ENCODE peak calls at places on chromosomes 6 and 20, in ten cellular contexts. W, G, I, L, C, Y, A, E, Z and D are unnamed samples.

GRCh38 chr20:4082406-4083102 is 67.2 kb upstream of the RNF24 start:
- DNase-seq in E (peak), A (no peak), Y (no peak), Z (peak), W (peak), C (no peak), G (no peak), I (peak), L (peak), D (no peak)

GRCh38 chr6:110537208-110538123 is 61.1 kb upstream of the SLC22A16 start:
- DNase-seq in W (no peak), E (no peak), A (no peak), Y (no peak), L (peak), Z (no peak), I (peak), C (no peak), G (peak), D (no peak)

GRCh38 chr6:156308604-156309003 is 468.6 kb upstream of the ARID1B start:
- DNase-seq in C (no peak), L (no peak), A (no peak), E (no peak), G (no peak), I (no peak), Y (no peak), Z (no peak), W (no peak), D (no peak)

GRCh38 chr20:41631826-41632225 is 13.6 kb upstream of the CHD6 start:
- DNase-seq in L (peak), A (no peak), Y (no peak), G (no peak), Z (no peak), I (peak), C (no peak), W (no peak), E (no peak), D (no peak)

GRCh38 chr6:43355862-43356590 is 13.4 kb downstream of the ZNF318 start:
- DNase-seq in L (no peak), Z (peak), E (no peak), Y (no peak), I (peak), A (no peak), G (peak), W (no peak), C (no peak), D (no peak)

GRCh38 chr6:170405311-170405975 is 98.9 kb downstream of the FAM120B start:
- DNase-seq in W (no peak), Z (no peak), Y (no peak), A (no peak), G (peak), L (peak), E (no peak), I (peak), C (no peak), D (no peak)

GRCh38 chr6:168147205-168147738 is 68.3 kb upstream of the FRMD1 start:
- DNase-seq in I (no peak), C (no peak), A (no peak), Z (no peak), G (no peak), Y (no peak), L (peak), E (no peak), W (peak), D (peak)

GRCh38 chr6:125749864-125750691 is 646 bp downstream of the HEY2 start:
- DNase-seq in G (no peak), Y (no peak), E (no peak), L (no peak), Z (peak), I (no peak), W (no peak), A (peak), C (peak), D (no peak)

GRCh38 chr6:130516604-130517003 is 150.8 kb downstream of the TMEM200A start:
- DNase-seq in W (no peak), E (no peak), I (no peak), Y (no peak), A (no peak), G (no peak), L (no peak), Z (no peak), C (no peak), D (no peak)

GRCh38 chr6:170091639-170092579 is 199.0 kb downstream of the DLL1 start:
- DNase-seq in Z (no peak), L (no peak), C (no peak), Y (no peak), A (no peak), W (peak), I (no peak), E (no peak), G (no peak), D (peak)

GRCh38 chr6:143965503-143966171 is 42.4 kb downstream of the PLAGL1 start:
- DNase-seq in A (no peak), C (no peak), I (peak), Y (no peak), W (no peak), G (peak), Z (no peak), E (no peak), L (peak), D (no peak)

GRCh38 chr6:24520929-24521546 is 26.3 kb downstream of the ALDH5A1 start:
- DNase-seq in Y (no peak), C (peak), E (peak), L (peak), I (peak), W (peak), G (peak), Z (peak), A (peak), D (no peak)

GRCh38 chr6:18386302-18386976 is 711 bp upstream of the RNF144B start:
- DNase-seq in Y (no peak), W (no peak), L (no peak), Z (peak), E (peak), C (no peak), I (peak), A (no peak), G (peak), D (no peak)

GRCh38 chr6:31356216-31356945 is 598 bp downstream of the HLA-B start:
- DNase-seq in W (no peak), Y (no peak), A (peak), L (no peak), I (peak), Z (peak), G (no peak), E (peak), C (no peak), D (no peak)

GRCh38 chr6:146871613-146872465 is 273.1 kb downstream of the ADGB start:
- DNase-seq in E (no peak), L (peak), Y (no peak), I (no peak), W (no peak), Z (no peak), C (no peak), G (no peak), A (no peak), D (no peak)

GRCh38 chr20:32501709-32502108 is 83.4 kb downstream of the NOL4L start:
- DNase-seq in Z (no peak), A (no peak), Y (no peak), E (no peak), L (no peak), C (no peak), W (no peak), I (peak), G (peak), D (no peak)

GRCh38 chr20:34249291-34249690 is 8.1 kb downstream of the ASIP start:
- DNase-seq in W (no peak), Z (no peak), Y (no peak), C (no peak), E (no peak), A (no peak), G (no peak), I (peak), L (peak), D (peak)

GRCh38 chr6:132736239-132736638 is 21.5 kb downstream of the VNN2 start:
- DNase-seq in Z (no peak), C (no peak), I (peak), A (no peak), L (no peak), Y (no peak), W (no peak), G (peak), E (no peak), D (no peak)

GRCh38 chr6:137283940-137284910 is 65.0 kb upstream of the IFNGR1 start:
- DNase-seq in Y (no peak), C (no peak), I (no peak), W (no peak), L (no peak), Z (no peak), E (no peak), A (no peak), G (no peak), D (no peak)

GRCh38 chr6:24667378-24667803 is 514 bp downstream of the ACOT13 start:
- DNase-seq in I (peak), C (no peak), G (no peak), W (no peak), L (no peak), E (no peak), A (no peak), Y (no peak), Z (no peak), D (no peak)

GRCh38 chr6:149094934-149095341 is 222.6 kb upstream of the TAB2 start:
- DNase-seq in G (no peak), C (no peak), Z (no peak), L (peak), E (no peak), I (peak), Y (no peak), A (no peak), W (no peak), D (no peak)

GRCh38 chr20:47543006-47543431 is 41.3 kb downstream of the NCOA3 start:
- DNase-seq in A (no peak), Y (no peak), L (peak), G (no peak), W (no peak), I (peak), E (no peak), Z (peak), C (no peak), D (no peak)

GRCh38 chr20:25294459-25295385 is 46.8 kb downstream of the PYGB start:
- DNase-seq in Z (peak), W (no peak), C (peak), Y (peak), E (no peak), G (peak), A (peak), L (peak), I (peak), D (no peak)

GRCh38 chr6:7813704-7814103 is 87.8 kb downstream of the BMP6 start:
- DNase-seq in E (no peak), G (no peak), I (no peak), Y (no peak), C (no peak), Z (peak), W (no peak), L (no peak), A (no peak), D (no peak)

GRCh38 chr20:32201977-32202363 is 5.6 kb downstream of the PLAGL2 start:
- DNase-seq in E (peak), Z (no peak), I (peak), C (no peak), A (no peak), G (peak), L (no peak), W (no peak), Y (no peak), D (no peak)

GRCh38 chr6:157029980-157030690 is 253.0 kb downstream of the ARID1B start:
- DNase-seq in E (no peak), G (peak), C (no peak), I (no peak), L (no peak), W (no peak), A (no peak), Y (no peak), Z (no peak), D (no peak)

GRCh38 chr20:828987-829386 is 4.5 kb upstream of the FAM110A start:
- DNase-seq in G (no peak), L (no peak), C (no peak), Y (no peak), I (peak), A (no peak), E (no peak), W (no peak), Z (no peak), D (peak)

GRCh38 chr6:132388291-132388690 is 13.0 kb downstream of the MOXD1 start:
- DNase-seq in G (peak), A (no peak), W (no peak), L (no peak), Z (no peak), C (no peak), E (no peak), Y (no peak), I (no peak), D (no peak)

GRCh38 chr6:5125152-5126006 is 40.2 kb downstream of the PPP1R3G start:
- DNase-seq in L (peak), Z (no peak), A (no peak), I (peak), C (no peak), Y (no peak), W (no peak), G (peak), E (no peak), D (no peak)

GRCh38 chr6:10837692-10837996 is 695 bp downstream of the MAK start:
- DNase-seq in E (no peak), L (peak), Y (no peak), Z (peak), G (peak), C (no peak), A (no peak), W (no peak), I (peak), D (no peak)

GRCh38 chr20:4681971-4682370 is 39.7 kb upstream of the PRND start:
- DNase-seq in Z (no peak), I (peak), Y (no peak), E (no peak), W (no peak), G (peak), L (no peak), A (no peak), C (no peak), D (no peak)

GRCh38 chr20:64233725-64234124 is 21.8 kb upstream of the PCMTD2 start:
- DNase-seq in W (no peak), G (no peak), I (no peak), Y (no peak), Z (no peak), C (no peak), L (no peak), E (no peak), A (no peak), D (no peak)

GRCh38 chr6:45714795-45715507 is 300.7 kb downstream of the CLIC5 start:
- DNase-seq in A (peak), C (peak), G (peak), E (peak), Y (peak), L (peak), I (peak), W (no peak), Z (peak), D (peak)

GRCh38 chr20:62258499-62259293 is 20.4 kb downstream of the OSBPL2 start:
- DNase-seq in Y (no peak), Z (no peak), A (no peak), W (no peak), E (no peak), G (peak), L (peak), C (no peak), I (peak), D (no peak)

GRCh38 chr6:30319146-30319835 is 7.4 kb upstream of the TRIM39 start:
- DNase-seq in G (no peak), L (no peak), W (no peak), Y (no peak), E (no peak), I (no peak), C (no peak), Z (no peak), A (no peak), D (no peak)

GRCh38 chr6:147023581-147023980 is 180.6 kb upstream of the STXBP5 start:
- DNase-seq in Y (no peak), Z (peak), C (no peak), A (no peak), I (no peak), E (no peak), W (no peak), G (no peak), L (no peak), D (no peak)

GRCh38 chr6:14510038-14510437 is 392.5 kb downstream of the CD83 start:
- DNase-seq in E (no peak), Y (no peak), A (no peak), I (no peak), Z (no peak), C (no peak), W (no peak), G (no peak), L (no peak), D (no peak)

GRCh38 chr6:128071212-128071611 is 170.4 kb upstream of the THEMIS start:
- DNase-seq in Y (no peak), C (no peak), G (no peak), A (no peak), Z (no peak), W (no peak), E (no peak), I (no peak), L (no peak), D (no peak)

DNA sequence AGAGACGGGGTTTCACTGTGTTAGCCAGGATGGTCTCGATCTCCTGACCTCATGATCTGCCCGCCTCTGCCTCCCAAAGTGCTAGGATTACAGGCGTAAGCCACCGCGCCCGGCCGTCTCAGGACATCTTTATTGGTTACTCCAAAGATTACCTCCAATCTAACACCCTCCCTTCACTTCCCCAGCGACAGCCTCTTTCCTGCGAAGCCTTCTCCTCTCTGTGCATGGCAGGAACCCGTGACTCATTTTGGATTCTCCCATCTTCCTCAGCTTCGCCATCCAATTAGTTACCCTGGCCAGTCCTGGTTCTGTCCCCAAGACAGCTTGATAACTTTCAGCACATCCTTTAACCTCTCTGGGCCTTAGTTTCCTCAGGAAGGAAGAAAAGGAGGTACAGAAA is 51.3 kb upstream of the TOX2 start:
- DNase-seq in C (no peak), G (no peak), L (no peak), A (no peak), Z (no peak), W (no peak), E (no peak), I (no peak), Y (no peak), D (no peak)
- TF ChIP-seq CTCF in C (no peak), G (no peak), L (no peak), A (no peak), Z (no peak), W (no peak), E (no peak), I (no peak), Y (no peak), D (no peak)

GRCh38 chr6:47174502-47175023 is 132.4 kb upstream of the ADGRF1 start:
- DNase-seq in E (no peak), L (no peak), Y (no peak), I (no peak), A (no peak), W (no peak), G (peak), Z (no peak), C (no peak), D (no peak)

GRCh38 chr6:47179286-47179685 is 130.4 kb downstream of the TNFRSF21 start:
- DNase-seq in C (no peak), L (no peak), Y (no peak), I (no peak), E (no peak), Z (no peak), W (no peak), A (no peak), G (no peak), D (no peak)

GRCh38 chr6:47169785-47170685 is 127.9 kb upstream of the ADGRF1 start:
- DNase-seq in Y (no peak), G (peak), E (no peak), A (no peak), I (peak), W (no peak), L (no peak), Z (no peak), C (no peak), D (no peak)

GRCh38 chr6:47180633-47181032 is 129.1 kb downstream of the TNFRSF21 start:
- DNase-seq in G (peak), I (no peak), W (no peak), C (no peak), L (peak), E (no peak), Z (no peak), A (no peak), Y (no peak), D (no peak)

DNA sequence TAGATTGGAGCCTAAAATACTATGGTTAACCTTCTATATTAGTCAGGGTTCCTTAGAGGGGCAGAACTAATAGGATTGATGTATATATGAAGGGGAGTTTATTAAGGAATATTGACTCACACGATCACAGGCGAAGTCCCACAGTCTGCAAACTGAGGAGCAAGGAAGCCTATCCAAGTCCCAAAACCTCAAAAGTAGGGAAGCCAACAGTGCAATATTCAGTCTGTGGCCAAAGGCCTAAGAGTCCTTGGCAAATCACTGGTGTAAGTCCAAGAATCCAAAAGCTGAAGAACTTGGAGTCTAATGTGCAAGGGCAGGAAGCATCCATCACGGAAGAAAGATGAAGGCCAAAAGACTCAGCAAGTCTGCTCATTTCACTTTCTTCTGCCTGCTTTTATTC is 133.5 kb upstream of the ADGRF1 start:
- DNase-seq in E (no peak), L (no peak), W (no peak), Z (no peak), Y (no peak), I (no peak), C (no peak), G (no peak), A (no peak), D (no peak)
- TF ChIP-seq CTCF in E (no peak), L (no peak), W (no peak), Z (no peak), Y (no peak), I (no peak), C (no peak), G (no peak), A (no peak), D (no peak)

DNA sequence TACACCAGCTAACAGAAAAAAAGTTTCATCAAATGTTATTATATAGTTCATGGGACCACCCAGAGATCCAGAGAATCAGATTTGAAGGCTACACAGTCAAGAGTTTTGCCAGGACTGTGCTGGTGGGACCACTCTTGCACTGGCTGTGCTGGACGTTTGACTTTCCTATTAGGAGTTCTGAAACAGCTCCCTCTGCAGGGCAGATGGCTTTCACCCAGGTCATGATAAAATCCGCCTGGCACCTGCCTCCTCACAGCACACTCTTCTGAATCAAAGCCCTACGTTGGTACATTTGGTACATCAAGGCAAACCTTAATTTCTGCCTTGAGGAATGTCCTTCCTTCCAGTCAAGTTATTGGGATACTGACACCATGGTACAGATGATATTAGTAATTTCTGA is 302.1 kb downstream of the ZNF217 start:
- DNase-seq in Y (no peak), I (no peak), W (no peak), A (peak), C (peak), L (no peak), Z (peak), E (no peak), G (no peak), D (no peak)
- TF ChIP-seq CTCF in Y (peak), I (no peak), W (no peak), A (peak), C (peak), L (no peak), Z (peak), E (no peak), G (no peak), D (peak)

DNA sequence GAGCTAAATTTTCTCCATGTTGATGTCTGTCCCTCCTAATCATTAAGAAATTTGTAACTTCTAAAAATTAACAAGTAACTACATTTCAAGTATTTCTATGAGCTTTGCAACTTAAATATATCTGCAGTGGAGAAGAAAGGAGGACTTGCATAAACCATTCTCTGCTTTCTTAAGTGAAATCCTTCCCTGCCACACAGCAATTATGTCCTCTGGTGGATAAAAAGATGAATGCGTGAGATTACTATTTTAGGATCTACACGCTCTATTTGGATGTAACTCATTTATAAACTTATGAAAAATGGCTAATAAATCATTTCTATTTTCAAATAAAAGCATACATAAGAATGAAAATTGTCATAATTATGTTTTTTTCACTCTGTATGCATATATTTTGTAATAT is 338.0 kb upstream of the PTCHD4 start:
- DNase-seq in C (no peak), G (peak), W (no peak), Z (no peak), E (no peak), Y (no peak), I (peak), L (peak), A (no peak), D (no peak)
- TF ChIP-seq CTCF in C (no peak), G (peak), W (peak), Z (peak), E (no peak), Y (no peak), I (peak), L (peak), A (no peak), D (peak)